ENCODE peak calls at places on chromosomes 4 and X, in six cellular contexts. M is C1 segment of cervical spinal cord, T is T-cell, O is NCI-H1694 treated with DMSO at 0.1 percent for 48 hours, X is aorta, C is heart left ventricle. Z is an unnamed sample.

GRCh38 chr4:13484749-13485345 is 707 bp upstream of the RAB28 start:
- DNase-seq in M (no peak), T (no peak), O (no peak), X (no peak), C (no peak), Z (no peak)

GRCh38 chrX:49754238-49754857 is 58.6 kb upstream of the PAGE1 start:
- DNase-seq in M (peak), T (peak), O (peak), X (no peak), C (no peak), Z (peak)

GRCh38 chr4:1249731-1250526 is 999 bp upstream of the CTBP1 start:
- DNase-seq in M (no peak), T (no peak), O (no peak), X (peak), C (no peak), Z (no peak)

GRCh38 chrX:32867781-32868523 is 343.4 kb downstream of the DMD start:
- DNase-seq in M (no peak), T (no peak), O (no peak), X (no peak), C (no peak), Z (no peak)

GRCh38 chrX:120308558-120308957 is 2.7 kb downstream of the TMEM255A start:
- DNase-seq in M (no peak), T (no peak), O (no peak), X (no peak), C (no peak), Z (no peak)

GRCh38 chr4:10582059-10582686 is 102.4 kb downstream of the CLNK start:
- DNase-seq in M (no peak), T (no peak), O (peak), X (no peak), C (no peak), Z (peak)

GRCh38 chr4:23909671-23910070 is 19.8 kb upstream of the PPARGC1A start:
- DNase-seq in M (no peak), T (no peak), O (no peak), X (no peak), C (no peak), Z (no peak)

GRCh38 chrX:24242649-24243556 is 71.0 kb downstream of the SUPT20HL2 start:
- DNase-seq in M (peak), T (no peak), O (no peak), X (no peak), C (peak), Z (no peak)

GRCh38 chrX:38798956-38799355 is 2.3 kb upstream of the MID1IP1 start:
- DNase-seq in M (no peak), T (no peak), O (no peak), X (no peak), C (no peak), Z (no peak)

GRCh38 chr4:183329954-183330742 is 7.9 kb upstream of the CLDN24 start:
- DNase-seq in M (no peak), T (no peak), O (no peak), X (no peak), C (no peak), Z (no peak)